ENCODE peak calls at places on chromosomes 13 and 19, in eight cellular contexts. R, A, J, C, O, U, N and X are unnamed samples.

GRCh38 chr19:42401365-42402303 is 11.5 kb upstream of the CNFN start:
- DNase-seq in J (peak), N (peak), U (peak), R (peak), A (peak), C (peak), O (peak), X (peak)

GRCh38 chr13:24042710-24043440 is 117.6 kb upstream of the SPATA13 start:
- DNase-seq in C (no peak), N (peak), R (no peak), U (no peak), J (no peak), A (no peak), O (no peak), X (no peak)

GRCh38 chr19:19562665-19563347 is 24.7 kb downstream of the CILP2 start:
- DNase-seq in N (no peak), O (no peak), J (peak), A (no peak), U (no peak), R (no peak), C (no peak), X (no peak)

GRCh38 chr13:93039131-93039530 is 187.5 kb upstream of the GPC6 start:
- DNase-seq in A (peak), R (peak), C (no peak), N (peak), U (no peak), O (peak), J (no peak), X (no peak)

GRCh38 chr19:40751065-40751923 is at the start of gene SNRPA:
- DNase-seq in J (peak), R (peak), C (peak), N (peak), O (peak), A (peak), U (peak), X (peak)

GRCh38 chr19:16609511-16609910 is 18.5 kb downstream of the MED26 start:
- DNase-seq in O (no peak), J (no peak), R (no peak), U (no peak), N (no peak), C (no peak), A (no peak), X (no peak)

GRCh38 chr19:24054044-24054935 is 32.7 kb upstream of the ZNF254 start:
- DNase-seq in N (peak), R (peak), J (no peak), A (peak), C (no peak), O (peak), U (no peak), X (no peak)

GRCh38 chr19:4816388-4817165 is 14.9 kb downstream of the TICAM1 start:
- DNase-seq in N (no peak), O (no peak), U (no peak), A (no peak), J (no peak), R (no peak), C (no peak), X (no peak)

GRCh38 chr19:17331254-17331558 is 3.4 kb downstream of the ANO8 start:
- DNase-seq in A (no peak), U (no peak), O (no peak), C (no peak), N (no peak), R (no peak), J (no peak), X (no peak)

GRCh38 chr13:82370306-82370705 is 1512.0 kb downstream of the SLITRK1 start:
- DNase-seq in A (no peak), R (no peak), O (peak), N (no peak), C (no peak), J (no peak), U (no peak), X (no peak)

GRCh38 chr13:103210348-103210747 is 144.1 kb upstream of the SLC10A2 start:
- DNase-seq in C (no peak), A (no peak), J (no peak), U (no peak), O (no peak), N (no peak), R (no peak), X (no peak)

GRCh38 chr19:4361152-4362037 is 18.0 kb downstream of the MPND start:
- DNase-seq in J (peak), A (no peak), C (no peak), U (no peak), N (no peak), R (no peak), O (peak), X (no peak)

GRCh38 chr19:21749090-21749489 is 18.3 kb downstream of the ZNF100 start:
- DNase-seq in A (peak), U (no peak), O (peak), J (no peak), N (peak), C (no peak), R (no peak), X (no peak)

GRCh38 chr13:46530084-46530935 is 22.7 kb upstream of the LRCH1 start:
- DNase-seq in N (peak), C (no peak), A (peak), J (no peak), R (no peak), U (no peak), O (peak), X (no peak)

GRCh38 chr13:33800646-33801186 is 17.2 kb upstream of the RFC3 start:
- DNase-seq in J (no peak), A (no peak), N (no peak), O (no peak), C (no peak), U (no peak), R (no peak), X (no peak)

GRCh38 chr19:38003427-38004099 is 96.6 kb downstream of the SIPA1L3 start:
- DNase-seq in O (peak), R (peak), J (no peak), U (no peak), A (no peak), C (peak), N (peak), X (no peak)

GRCh38 chr19:11652492-11652891 is 55.2 kb downstream of the ZNF627 start:
- DNase-seq in O (no peak), A (no peak), U (no peak), N (no peak), C (no peak), J (no peak), R (no peak), X (no peak)

GRCh38 chr19:53664152-53664551 is 32.4 kb downstream of the DPRX start:
- DNase-seq in N (no peak), U (no peak), O (no peak), R (no peak), A (no peak), C (no peak), J (no peak), X (no peak)

GRCh38 chr13:36872621-36873020 is 47.4 kb downstream of the SMAD9 start:
- DNase-seq in O (no peak), R (no peak), C (no peak), J (no peak), A (no peak), U (no peak), N (no peak), X (no peak)

GRCh38 chr19:55437410-55437809 is 5.7 kb downstream of the SHISA7 start:
- DNase-seq in O (peak), C (peak), R (no peak), J (no peak), N (peak), A (no peak), U (no peak), X (no peak)

GRCh38 chr19:54725321-54725720 is 1.1 kb downstream of the KIR3DL3 start:
- DNase-seq in A (no peak), J (no peak), R (no peak), O (no peak), U (no peak), C (no peak), N (no peak), X (no peak)

GRCh38 chr13:110218601-110219201 is 88.3 kb downstream of the COL4A1 start:
- DNase-seq in R (no peak), N (no peak), U (no peak), J (no peak), C (no peak), O (peak), A (no peak), X (no peak)

GRCh38 chr19:3942790-3943409 is 10.0 kb downstream of the NMRK2 start:
- DNase-seq in R (no peak), N (peak), A (no peak), O (no peak), J (no peak), U (no peak), C (peak), X (no peak)

GRCh38 chr13:39016789-39017188 is 21.1 kb downstream of the PROSER1 start:
- DNase-seq in N (peak), J (no peak), R (no peak), C (no peak), U (no peak), A (no peak), O (peak), X (no peak)

GRCh38 chr13:32314968-32315254 is 252 bp downstream of the ZAR1L start:
- DNase-seq in A (no peak), N (peak), R (no peak), O (peak), U (peak), C (peak), J (no peak), X (peak)

GRCh38 chr19:1106841-1107654 is 3.3 kb downstream of the GPX4 start:
- DNase-seq in C (no peak), J (no peak), A (no peak), N (peak), R (no peak), U (no peak), O (peak), X (no peak)

GRCh38 chr19:53989600-53990533 is 1.6 kb upstream of the CACNG6 start:
- DNase-seq in A (no peak), R (no peak), N (no peak), C (no peak), U (no peak), O (no peak), J (no peak), X (no peak)

GRCh38 chr13:86298741-86299140 is 499.5 kb upstream of the SLITRK6 start:
- DNase-seq in R (no peak), N (no peak), C (no peak), U (no peak), O (no peak), J (no peak), A (no peak), X (no peak)

GRCh38 chr13:32528358-32528757 is 10.2 kb downstream of the N4BP2L2 start:
- DNase-seq in N (peak), J (no peak), O (peak), U (no peak), C (no peak), R (peak), A (no peak), X (no peak)

GRCh38 chr13:44546164-44546563 is 30.0 kb downstream of the TSC22D1 start:
- DNase-seq in O (no peak), J (no peak), C (no peak), N (no peak), R (no peak), U (no peak), A (no peak), X (no peak)

GRCh38 chr19:30842926-30843325 is 470.7 kb downstream of the ZNF536 start:
- DNase-seq in A (no peak), U (no peak), C (no peak), R (no peak), J (no peak), N (no peak), O (no peak), X (no peak)
- H3K4me3 ChIP-seq in A (no peak), U (no peak), C (no peak), R (no peak), J (no peak), N (no peak), O (no peak), X (no peak)

GRCh38 chr19:2540251-2540645 is 64.3 kb downstream of the GADD45B start:
- DNase-seq in R (no peak), U (no peak), C (no peak), J (no peak), N (no peak), A (no peak), O (no peak), X (no peak)
- H3K4me3 ChIP-seq in R (peak), U (no peak), C (peak), J (no peak), N (peak), A (no peak), O (no peak), X (no peak)

GRCh38 chr13:91399189-91400093 is 1.0 kb downstream of the GPC5 start:
- DNase-seq in N (no peak), U (no peak), C (no peak), J (no peak), O (no peak), R (no peak), A (no peak), X (no peak)
- H3K4me3 ChIP-seq in N (no peak), U (peak), C (peak), J (peak), O (no peak), R (peak), A (no peak), X (no peak)

GRCh38 chr13:40389081-40389641 is 277.3 kb downstream of the FOXO1 start:
- DNase-seq in R (no peak), A (no peak), N (no peak), C (no peak), J (no peak), O (peak), U (no peak), X (peak)
- H3K4me3 ChIP-seq in R (no peak), A (no peak), N (no peak), C (no peak), J (peak), O (no peak), U (peak), X (peak)

DNA sequence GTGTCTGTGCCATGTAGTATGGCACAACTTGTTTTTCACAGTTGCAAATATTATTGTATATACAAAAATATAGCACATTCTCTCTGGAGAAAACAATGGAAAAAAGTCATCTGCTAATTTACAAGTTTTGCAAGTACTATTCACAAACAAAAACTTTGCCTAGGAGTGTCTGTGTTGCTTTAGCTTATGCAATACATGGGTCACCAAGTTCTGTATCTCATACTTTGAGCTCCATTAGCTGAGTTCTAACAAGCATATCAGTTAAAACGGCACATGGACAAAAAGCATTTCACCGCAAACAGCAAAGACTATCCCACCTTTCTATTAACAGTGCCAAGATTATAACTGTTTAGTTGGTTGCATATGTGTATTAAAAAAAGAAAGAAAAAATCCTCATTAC is 4.6 kb downstream of the SPRY2 start:
- DNase-seq in J (no peak), O (peak), R (no peak), U (no peak), C (no peak), N (peak), A (no peak), X (no peak)
- H3K4me3 ChIP-seq in J (peak), O (peak), R (peak), U (no peak), C (peak), N (peak), A (peak), X (no peak)

DNA sequence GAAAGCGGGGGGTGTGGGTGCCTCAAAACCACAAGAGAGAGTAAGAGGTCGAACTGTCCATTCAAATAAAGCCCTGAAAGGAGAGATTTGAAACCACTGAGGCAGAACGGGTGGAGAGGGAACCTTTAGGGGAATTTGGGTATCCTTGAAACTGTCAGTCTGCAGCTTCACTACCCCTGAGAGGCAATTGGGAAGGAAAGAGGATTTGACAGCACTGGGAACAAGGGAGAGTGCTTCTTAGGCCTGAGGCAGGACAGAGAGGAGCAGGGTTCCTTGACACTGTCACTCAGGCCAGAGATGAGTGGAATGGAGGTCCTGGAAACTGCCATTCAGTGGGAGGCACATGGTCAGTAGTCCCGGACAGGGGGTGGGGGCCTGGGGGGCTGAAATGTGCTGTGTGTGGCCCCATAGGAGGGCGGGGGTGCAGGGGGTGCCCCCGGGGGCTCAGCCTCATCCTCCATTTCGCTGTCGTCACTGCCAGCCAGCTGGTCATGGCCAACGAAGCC is 5.0 kb downstream of the GFY start:
- DNase-seq in A (no peak), U (no peak), J (no peak), C (no peak), N (no peak), R (no peak), O (no peak), X (no peak)
- H3K4me3 ChIP-seq in A (no peak), U (no peak), J (no peak), C (no peak), N (no peak), R (no peak), O (no peak), X (no peak)